ENCODE peak calls at places on chromosomes 4 and X, in ten cellular contexts. One of them, this sample, is unnamed.

GRCh38 chr4:52574036-52574435 is 85.1 kb downstream of the USP46 start:
- DNase-seq in GM23338: no peak
- DNase-seq in ascending aorta: no peak
- DNase-seq in heart right ventricle: no peak
- DNase-seq in left lung: no peak
- DNase-seq in GM23248: no peak
- DNase-seq in AG04450: no peak
- DNase-seq in PC-9: no peak
- DNase-seq in A673: no peak
- DNase-seq in CD4-positive, CD25-positive, alpha-beta regulatory T cell: no peak
- DNase-seq in this sample: no peak

GRCh38 chr4:83599183-83599582 is 63.3 kb downstream of the GPAT3 start:
- DNase-seq in A673: peak
- DNase-seq in CD4-positive, CD25-positive, alpha-beta regulatory T cell: peak
- DNase-seq in heart right ventricle: no peak
- DNase-seq in GM23248: peak
- DNase-seq in left lung: no peak
- DNase-seq in ascending aorta: no peak
- DNase-seq in GM23338: peak
- DNase-seq in PC-9: no peak
- DNase-seq in AG04450: no peak
- DNase-seq in this sample: no peak

GRCh38 chr4:67762091-67762490 is 7.9 kb upstream of the GNRHR start:
- DNase-seq in GM23248: peak
- DNase-seq in CD4-positive, CD25-positive, alpha-beta regulatory T cell: peak
- DNase-seq in left lung: no peak
- DNase-seq in A673: no peak
- DNase-seq in ascending aorta: no peak
- DNase-seq in AG04450: no peak
- DNase-seq in GM23338: no peak
- DNase-seq in PC-9: no peak
- DNase-seq in heart right ventricle: no peak
- DNase-seq in this sample: no peak

GRCh38 chrX:66731398-66731797 is 92.5 kb upstream of the EDA2R start:
- DNase-seq in A673: peak
- DNase-seq in left lung: no peak
- DNase-seq in heart right ventricle: no peak
- DNase-seq in GM23338: peak
- DNase-seq in CD4-positive, CD25-positive, alpha-beta regulatory T cell: peak
- DNase-seq in ascending aorta: no peak
- DNase-seq in GM23248: peak
- DNase-seq in AG04450: peak
- DNase-seq in PC-9: no peak
- DNase-seq in this sample: no peak

GRCh38 chrX:52574416-52575275 is 57.8 kb upstream of the XAGE1B start:
- DNase-seq in left lung: no peak
- DNase-seq in GM23248: peak
- DNase-seq in CD4-positive, CD25-positive, alpha-beta regulatory T cell: peak
- DNase-seq in ascending aorta: no peak
- DNase-seq in heart right ventricle: no peak
- DNase-seq in AG04450: peak
- DNase-seq in PC-9: peak
- DNase-seq in GM23338: peak
- DNase-seq in A673: peak
- DNase-seq in this sample: no peak

GRCh38 chr4:71406459-71406963 is 67.7 kb downstream of the SLC4A4 start:
- DNase-seq in GM23338: no peak
- DNase-seq in heart right ventricle: no peak
- DNase-seq in AG04450: no peak
- DNase-seq in A673: peak
- DNase-seq in GM23248: peak
- DNase-seq in left lung: no peak
- DNase-seq in ascending aorta: no peak
- DNase-seq in CD4-positive, CD25-positive, alpha-beta regulatory T cell: no peak
- DNase-seq in PC-9: no peak
- DNase-seq in this sample: no peak

GRCh38 chr4:28073860-28074555 is 1213.4 kb downstream of the STIM2 start:
- DNase-seq in ascending aorta: no peak
- DNase-seq in GM23248: no peak
- DNase-seq in heart right ventricle: no peak
- DNase-seq in PC-9: no peak
- DNase-seq in left lung: no peak
- DNase-seq in CD4-positive, CD25-positive, alpha-beta regulatory T cell: no peak
- DNase-seq in A673: peak
- DNase-seq in GM23338: peak
- DNase-seq in AG04450: no peak
- DNase-seq in this sample: no peak

GRCh38 chr4:30386266-30386895 is 333.8 kb upstream of the PCDH7 start:
- DNase-seq in A673: no peak
- DNase-seq in heart right ventricle: no peak
- DNase-seq in PC-9: no peak
- DNase-seq in CD4-positive, CD25-positive, alpha-beta regulatory T cell: no peak
- DNase-seq in GM23248: peak
- DNase-seq in GM23338: no peak
- DNase-seq in ascending aorta: no peak
- DNase-seq in AG04450: peak
- DNase-seq in left lung: no peak
- DNase-seq in this sample: no peak

GRCh38 chr4:1113311-1114009 is at the start of gene RNF212:
- DNase-seq in PC-9: peak
- DNase-seq in heart right ventricle: no peak
- DNase-seq in GM23338: peak
- DNase-seq in GM23248: peak
- DNase-seq in AG04450: no peak
- DNase-seq in CD4-positive, CD25-positive, alpha-beta regulatory T cell: peak
- DNase-seq in A673: peak
- DNase-seq in left lung: peak
- DNase-seq in ascending aorta: no peak
- DNase-seq in this sample: no peak

GRCh38 chr4:183905081-183905592 is at the start of gene STOX2:
- DNase-seq in heart right ventricle: peak
- DNase-seq in ascending aorta: peak
- DNase-seq in GM23338: peak
- DNase-seq in CD4-positive, CD25-positive, alpha-beta regulatory T cell: peak
- DNase-seq in PC-9: peak
- DNase-seq in A673: peak
- DNase-seq in left lung: peak
- DNase-seq in AG04450: no peak
- DNase-seq in GM23248: peak
- DNase-seq in this sample: peak

GRCh38 chr4:72767903-72768817 is 199.1 kb upstream of the ADAMTS3 start:
- DNase-seq in AG04450: peak
- DNase-seq in GM23338: no peak
- DNase-seq in GM23248: peak
- DNase-seq in ascending aorta: no peak
- DNase-seq in CD4-positive, CD25-positive, alpha-beta regulatory T cell: no peak
- DNase-seq in PC-9: no peak
- DNase-seq in A673: no peak
- DNase-seq in heart right ventricle: no peak
- DNase-seq in left lung: no peak
- DNase-seq in this sample: no peak

GRCh38 chrX:108735680-108736508 is 469 bp downstream of the IRS4 start:
- DNase-seq in heart right ventricle: no peak
- DNase-seq in left lung: peak
- DNase-seq in ascending aorta: no peak
- DNase-seq in CD4-positive, CD25-positive, alpha-beta regulatory T cell: no peak
- DNase-seq in GM23248: peak
- DNase-seq in A673: no peak
- DNase-seq in GM23338: no peak
- DNase-seq in PC-9: no peak
- DNase-seq in AG04450: no peak
- DNase-seq in this sample: no peak

GRCh38 chr4:113368056-113368455 is 318.6 kb downstream of the ANK2 start:
- DNase-seq in CD4-positive, CD25-positive, alpha-beta regulatory T cell: no peak
- DNase-seq in heart right ventricle: no peak
- DNase-seq in PC-9: no peak
- DNase-seq in GM23248: peak
- DNase-seq in GM23338: no peak
- DNase-seq in ascending aorta: no peak
- DNase-seq in A673: no peak
- DNase-seq in AG04450: peak
- DNase-seq in left lung: no peak
- DNase-seq in this sample: no peak

GRCh38 chr4:113375964-113376666 is 326.7 kb downstream of the ANK2 start:
- DNase-seq in heart right ventricle: no peak
- DNase-seq in CD4-positive, CD25-positive, alpha-beta regulatory T cell: no peak
- DNase-seq in PC-9: no peak
- DNase-seq in AG04450: no peak
- DNase-seq in ascending aorta: no peak
- DNase-seq in GM23248: no peak
- DNase-seq in left lung: no peak
- DNase-seq in GM23338: no peak
- DNase-seq in A673: no peak
- DNase-seq in this sample: no peak

GRCh38 chr4:113365377-113365776 is 315.9 kb downstream of the ANK2 start:
- DNase-seq in ascending aorta: no peak
- DNase-seq in PC-9: no peak
- DNase-seq in heart right ventricle: no peak
- DNase-seq in GM23248: no peak
- DNase-seq in GM23338: no peak
- DNase-seq in A673: no peak
- DNase-seq in CD4-positive, CD25-positive, alpha-beta regulatory T cell: no peak
- DNase-seq in AG04450: no peak
- DNase-seq in left lung: no peak
- DNase-seq in this sample: no peak

GRCh38 chr4:113371061-113371460 is 321.6 kb downstream of the ANK2 start:
- DNase-seq in A673: no peak
- DNase-seq in ascending aorta: no peak
- DNase-seq in PC-9: no peak
- DNase-seq in heart right ventricle: no peak
- DNase-seq in GM23248: no peak
- DNase-seq in CD4-positive, CD25-positive, alpha-beta regulatory T cell: no peak
- DNase-seq in left lung: no peak
- DNase-seq in AG04450: no peak
- DNase-seq in GM23338: no peak
- DNase-seq in this sample: no peak
- H3K27ac ChIP-seq in A673: no peak
- H3K27ac ChIP-seq in ascending aorta: no peak
- H3K27ac ChIP-seq in PC-9: no peak
- H3K27ac ChIP-seq in heart right ventricle: no peak
- H3K27ac ChIP-seq in GM23248: no peak
- H3K27ac ChIP-seq in CD4-positive, CD25-positive, alpha-beta regulatory T cell: no peak
- H3K27ac ChIP-seq in left lung: no peak
- H3K27ac ChIP-seq in AG04450: no peak
- H3K27ac ChIP-seq in GM23338: no peak
- H3K27ac ChIP-seq in this sample: no peak

GRCh38 chrX:153491351-153492152 is 3.2 kb upstream of the BGN start:
- DNase-seq in CD4-positive, CD25-positive, alpha-beta regulatory T cell: no peak
- DNase-seq in AG04450: no peak
- DNase-seq in left lung: no peak
- DNase-seq in A673: peak
- DNase-seq in heart right ventricle: no peak
- DNase-seq in ascending aorta: no peak
- DNase-seq in GM23338: no peak
- DNase-seq in GM23248: no peak
- DNase-seq in PC-9: no peak
- DNase-seq in this sample: no peak
- H3K27ac ChIP-seq in CD4-positive, CD25-positive, alpha-beta regulatory T cell: no peak
- H3K27ac ChIP-seq in AG04450: no peak
- H3K27ac ChIP-seq in left lung: no peak
- H3K27ac ChIP-seq in A673: peak
- H3K27ac ChIP-seq in heart right ventricle: no peak
- H3K27ac ChIP-seq in ascending aorta: peak
- H3K27ac ChIP-seq in GM23338: no peak
- H3K27ac ChIP-seq in GM23248: no peak
- H3K27ac ChIP-seq in PC-9: no peak
- H3K27ac ChIP-seq in this sample: peak

DNA sequence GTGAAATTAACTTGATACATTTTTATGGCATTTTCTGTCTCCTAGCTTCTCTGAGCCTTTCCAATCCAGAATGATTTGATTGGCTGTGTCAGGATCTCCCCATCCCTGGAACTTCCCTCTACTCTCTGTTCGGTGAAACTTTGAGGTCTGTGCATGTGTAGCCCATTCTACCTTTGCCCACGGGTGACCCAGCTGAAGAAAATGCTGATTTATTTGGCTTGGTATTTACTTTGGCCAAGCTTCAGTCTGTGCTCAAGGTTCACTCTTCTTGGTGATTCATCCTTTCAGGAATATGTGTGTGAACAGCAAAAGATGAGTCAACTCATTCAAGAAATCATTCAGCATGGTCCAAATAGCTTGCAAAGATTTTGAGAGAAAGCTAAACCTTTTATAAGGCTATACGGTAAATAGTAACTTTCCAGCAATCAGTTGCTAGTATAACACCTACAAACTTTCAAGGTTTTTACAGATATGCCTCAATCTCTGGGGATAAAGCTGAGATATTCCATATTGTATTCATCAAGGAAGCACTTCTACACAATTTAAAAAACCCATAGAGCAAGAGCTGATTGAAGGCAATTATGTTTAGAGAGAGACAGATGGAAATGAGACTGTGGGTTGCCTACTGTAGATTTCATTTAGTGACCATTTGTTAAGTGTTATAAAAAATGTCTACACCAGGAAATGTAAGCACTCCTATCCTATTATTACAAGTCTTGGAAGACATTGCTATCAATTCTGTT is 233.9 kb upstream of the CXXC4 start:
- DNase-seq in GM23338: no peak
- DNase-seq in CD4-positive, CD25-positive, alpha-beta regulatory T cell: no peak
- DNase-seq in A673: no peak
- DNase-seq in AG04450: peak
- DNase-seq in left lung: no peak
- DNase-seq in GM23248: peak
- DNase-seq in ascending aorta: no peak
- DNase-seq in PC-9: peak
- DNase-seq in heart right ventricle: no peak
- DNase-seq in this sample: no peak
- H3K27ac ChIP-seq in GM23338: no peak
- H3K27ac ChIP-seq in CD4-positive, CD25-positive, alpha-beta regulatory T cell: no peak
- H3K27ac ChIP-seq in A673: no peak
- H3K27ac ChIP-seq in AG04450: no peak
- H3K27ac ChIP-seq in left lung: no peak
- H3K27ac ChIP-seq in GM23248: no peak
- H3K27ac ChIP-seq in ascending aorta: no peak
- H3K27ac ChIP-seq in PC-9: peak
- H3K27ac ChIP-seq in heart right ventricle: no peak
- H3K27ac ChIP-seq in this sample: no peak

DNA sequence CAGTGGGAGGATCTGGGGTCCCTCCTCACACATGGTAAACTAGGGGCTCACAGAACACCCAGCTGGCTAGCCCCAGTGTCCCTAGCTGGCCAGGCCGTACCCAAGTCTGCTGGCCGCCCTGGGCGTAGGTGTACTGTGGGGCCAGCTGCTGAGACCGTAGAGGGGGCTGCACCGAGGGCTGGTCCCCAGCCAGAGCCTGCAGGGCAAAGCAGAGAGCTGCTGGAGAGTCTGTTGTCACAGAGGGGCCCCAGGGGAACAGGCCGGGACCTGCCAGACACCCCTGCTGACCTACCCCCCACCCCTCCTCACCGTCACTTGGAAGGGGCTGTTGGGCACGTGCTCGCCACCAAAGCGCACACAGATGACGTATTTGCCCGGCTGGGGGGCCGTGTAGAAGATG is 19.9 kb downstream of the FLNA start:
- DNase-seq in A673: no peak
- DNase-seq in AG04450: no peak
- DNase-seq in GM23338: no peak
- DNase-seq in CD4-positive, CD25-positive, alpha-beta regulatory T cell: no peak
- DNase-seq in GM23248: no peak
- DNase-seq in PC-9: no peak
- DNase-seq in left lung: no peak
- DNase-seq in heart right ventricle: no peak
- DNase-seq in ascending aorta: no peak
- DNase-seq in this sample: no peak
- H3K27ac ChIP-seq in A673: no peak
- H3K27ac ChIP-seq in AG04450: no peak
- H3K27ac ChIP-seq in GM23338: no peak
- H3K27ac ChIP-seq in CD4-positive, CD25-positive, alpha-beta regulatory T cell: no peak
- H3K27ac ChIP-seq in GM23248: no peak
- H3K27ac ChIP-seq in PC-9: no peak
- H3K27ac ChIP-seq in left lung: peak
- H3K27ac ChIP-seq in heart right ventricle: no peak
- H3K27ac ChIP-seq in ascending aorta: no peak
- H3K27ac ChIP-seq in this sample: peak

This sample was measured in tibial artery.